ENCODE peak calls at places on chromosome 3, in five cellular contexts. S is BE2C, X is mammary epithelial cell, I is upper lobe of right lung, M is testis. W is an unnamed sample.

GRCh38 chr3:6204891-6205290 is 656.0 kb upstream of the GRM7 start:
- DNase-seq in S (no peak), X (no peak), I (no peak), M (no peak), W (no peak)

GRCh38 chr3:117105650-117106049 is 396.1 kb downstream of the TUSC7 start:
- DNase-seq in S (no peak), X (no peak), I (no peak), M (no peak), W (no peak)

GRCh38 chr3:132710311-132710710 is 11.9 kb downstream of the NPHP3 start:
- DNase-seq in S (no peak), X (no peak), I (no peak), M (no peak), W (no peak)

GRCh38 chr3:113668015-113668414 is 28.4 kb downstream of the USF3 start:
- DNase-seq in S (no peak), X (no peak), I (no peak), M (no peak), W (no peak)

GRCh38 chr3:135618123-135618522 is 347.4 kb upstream of the PPP2R3A start:
- DNase-seq in S (no peak), X (no peak), I (no peak), M (no peak), W (no peak)

GRCh38 chr3:196708467-196708866 is 3.6 kb downstream of the CEP19 start:
- DNase-seq in S (no peak), X (no peak), I (no peak), M (no peak), W (peak; percentile 85)

GRCh38 chr3:99640214-99640851 is 1.9 kb downstream of the COL8A1 start:
- DNase-seq in S (no peak), X (no peak), I (no peak), M (no peak), W (no peak)

GRCh38 chr3:100043271-100043670 is 71.0 kb downstream of the FILIP1L start:
- DNase-seq in S (no peak), X (no peak), I (no peak), M (no peak), W (no peak)

GRCh38 chr3:177144922-177145321 is 52.4 kb downstream of the TBL1XR1 start:
- DNase-seq in S (no peak), X (peak; percentile 64), I (no peak), M (no peak), W (peak; percentile 74)

GRCh38 chr3:43892535-43892934 is 201.8 kb downstream of the ABHD5 start:
- DNase-seq in S (no peak), X (no peak), I (peak; percentile 4), M (no peak), W (no peak)

GRCh38 chr3:115788921-115789470 is 165.7 kb downstream of the GAP43 start:
- DNase-seq in S (no peak), X (peak; percentile 97), I (no peak), M (no peak), W (peak; percentile 93)

GRCh38 chr3:16309558-16309957 is 44.5 kb downstream of the OXNAD1 start:
- DNase-seq in S (no peak), X (peak; percentile 82), I (no peak), M (no peak), W (peak; percentile 79)

DNA sequence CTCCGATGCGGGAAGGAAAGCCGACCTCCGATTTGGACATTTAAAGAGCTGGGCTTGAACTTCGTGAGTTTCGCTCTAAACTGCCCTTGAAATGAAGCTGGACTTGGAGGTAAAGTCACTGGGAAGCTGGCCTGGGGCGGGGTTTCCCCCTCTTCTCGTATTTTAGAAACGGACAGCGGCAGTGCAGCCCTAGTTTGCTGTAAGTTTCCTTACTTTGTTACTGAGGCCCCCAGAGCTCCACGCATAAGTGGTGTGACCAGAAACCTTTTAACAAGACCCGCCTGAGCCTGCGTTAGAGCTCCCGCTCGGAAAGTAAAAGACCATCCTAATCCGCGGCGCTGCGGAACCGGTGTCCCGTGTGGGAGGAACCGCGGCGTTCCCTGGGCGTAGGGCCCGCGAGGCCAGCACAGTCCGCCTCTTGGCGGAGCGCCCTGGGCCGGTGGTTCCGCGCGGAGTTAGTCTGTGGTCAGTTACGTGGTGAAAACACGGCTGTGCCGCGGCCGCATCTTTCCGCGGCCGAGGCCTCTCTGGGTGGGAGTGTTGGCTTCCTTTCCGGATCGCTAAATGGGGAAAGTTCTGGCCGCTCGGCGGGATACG is 409 bp downstream of the B3GNT5 start:
- DNase-seq in S (peak; percentile 24), X (no peak), I (peak; percentile 91), M (peak; percentile 79), W (no peak)
- H3K4me3 ChIP-seq in S (peak overlapping the region; percentile 68), X (peak overlapping the region; percentile 96), I (peak overlapping the region; percentile 81), M (peak overlapping the region; percentile 77), W (peak overlapping the region; percentile 100)

DNA sequence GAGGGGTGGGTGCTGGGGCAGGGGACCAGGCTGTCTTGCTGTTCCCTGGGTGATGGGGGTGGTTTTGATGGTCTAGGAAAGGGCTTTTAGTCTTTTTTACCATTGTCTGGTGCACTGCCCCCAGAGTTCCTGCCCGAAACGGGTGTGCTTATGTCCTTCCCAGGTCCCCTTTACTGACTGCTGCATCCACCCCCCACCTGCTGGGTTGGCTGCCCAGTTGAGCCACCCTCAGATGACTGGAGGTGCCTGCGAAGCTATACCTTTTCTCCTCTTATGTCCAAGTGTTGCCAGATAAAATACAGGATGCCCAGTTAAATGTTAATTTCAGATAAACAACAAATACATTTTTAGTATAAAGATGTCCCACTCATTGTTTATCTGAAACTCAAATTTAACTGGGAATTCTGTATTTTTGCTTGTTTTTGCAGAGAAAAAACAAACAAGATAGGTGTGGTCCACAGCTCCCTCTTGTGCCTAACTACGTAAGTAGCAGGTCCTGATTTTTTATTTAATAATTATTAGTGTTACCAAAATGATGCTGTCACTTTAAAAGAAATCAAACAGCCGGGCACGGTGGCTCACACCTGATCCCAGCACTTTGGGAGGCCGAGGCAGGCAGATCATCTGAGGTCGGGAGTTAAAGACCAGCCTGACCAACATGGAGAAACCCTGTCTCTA is 6.1 kb upstream of the RPP14 start:
- DNase-seq in S (no peak), X (peak; percentile 14), I (no peak), M (no peak), W (peak; percentile 58)
- TF ChIP-seq CTCF in S (peak; percentile 46), X (peak; percentile 63), I (peak; percentile 60), M (peak; percentile 64), W (peak; percentile 60)

GRCh38 chr3:12483364-12483763 is 916 bp upstream of the TSEN2 start:
- DNase-seq in S (no peak), X (no peak), I (no peak), M (no peak), W (peak; percentile 15)
- H3K4me3 ChIP-seq in S (no peak overlapping the region), X (peak overlapping the region; percentile 31), I (peak overlapping the region; percentile 85), M (peak overlapping the region; percentile 89), W (peak overlapping the region; percentile 47)

GRCh38 chr3:74463515-74463914 is 150.9 kb downstream of the CNTN3 start:
- DNase-seq in S (no peak), X (no peak), I (no peak), M (no peak), W (no peak)
- TF ChIP-seq CTCF in S (no peak), X (no peak), I (no peak), M (no peak), W (no peak)

GRCh38 chr3:195175076-195175475 is 95.9 kb downstream of the XXYLT1 start:
- DNase-seq in S (no peak), X (no peak), I (no peak), M (no peak), W (no peak)

GRCh38 chr3:195172285-195172684 is 98.7 kb downstream of the XXYLT1 start:
- DNase-seq in S (no peak), X (no peak), I (no peak), M (no peak), W (no peak)

GRCh38 chr3:195173696-195174095 is 97.3 kb downstream of the XXYLT1 start:
- DNase-seq in S (no peak), X (no peak), I (no peak), M (no peak), W (no peak)

GRCh38 chr3:195171093-195171873 is 99.7 kb downstream of the XXYLT1 start:
- DNase-seq in S (no peak), X (no peak), I (no peak), M (no peak), W (no peak)

DNA sequence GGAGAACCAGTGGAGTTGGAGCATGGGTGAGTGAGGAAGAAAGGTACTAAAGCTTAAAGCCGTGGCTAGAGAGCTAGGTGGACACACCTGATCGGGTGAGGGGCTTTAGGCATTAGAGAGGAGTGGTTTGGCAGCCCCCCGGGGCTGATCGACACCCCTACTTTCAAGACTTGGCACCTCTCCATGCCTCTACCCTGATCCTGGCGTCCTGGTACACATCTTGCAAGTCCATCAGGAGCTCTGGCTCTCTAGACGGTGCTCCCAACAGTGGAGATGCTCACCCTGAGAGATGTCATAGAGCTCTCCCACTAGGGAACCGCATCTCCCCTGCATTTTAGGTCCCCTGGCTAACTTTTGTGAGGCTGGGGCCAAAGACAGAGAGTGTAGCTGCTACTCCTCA is 98.1 kb downstream of the XXYLT1 start:
- DNase-seq in S (no peak), X (no peak), I (no peak), M (no peak), W (no peak)
- H3K4me3 ChIP-seq in S (no peak overlapping the region), X (no peak overlapping the region), I (no peak overlapping the region), M (no peak overlapping the region), W (no peak overlapping the region)

GRCh38 chr3:65689436-65689835 is 349.3 kb downstream of the MAGI1 start:
- DNase-seq in S (no peak), X (no peak), I (no peak), M (no peak), W (no peak)
- TF ChIP-seq CTCF in S (peak; percentile 46), X (no peak), I (no peak), M (no peak), W (no peak)

GRCh38 chr3:34571714-34572113 is 773.3 kb downstream of the PDCD6IP start:
- DNase-seq in S (no peak), X (no peak), I (no peak), M (no peak), W (no peak)
- H3K4me3 ChIP-seq in S (no peak overlapping the region), X (no peak overlapping the region), I (no peak overlapping the region), M (no peak overlapping the region), W (no peak overlapping the region)